ENCODE peak calls at places on chromosomes 6 and 20, in nine cellular contexts. J is breast epithelium; G is effector CD4-positive, alpha-beta T cell; D is left lung; M is NAMALWA; L is GM19239; K is WTC11; Z is osteocyte; T is SJSA1. V is an unnamed sample.

GRCh38 chr20:46635514-46636091 is 15.7 kb downstream of the SLC13A3 start:
- DNase-seq in T (no peak), L (no peak), M (peak), K (no peak), G (no peak), J (no peak), D (no peak), Z (peak), V (no peak)

GRCh38 chr6:136326038-136326561 is 36.5 kb upstream of the BCLAF1 start:
- DNase-seq in J (no peak), Z (no peak), K (no peak), M (no peak), G (no peak), T (no peak), L (no peak), D (no peak), V (no peak)

GRCh38 chr6:134584809-134585528 is 267.1 kb upstream of the SGK1 start:
- DNase-seq in T (no peak), Z (no peak), K (no peak), J (no peak), D (no peak), M (no peak), L (no peak), G (no peak), V (no peak)

GRCh38 chr20:4090756-4091331 is 75.5 kb upstream of the RNF24 start:
- DNase-seq in J (peak), G (no peak), M (no peak), K (no peak), Z (peak), L (no peak), D (no peak), T (no peak), V (no peak)

GRCh38 chr6:150150458-150150820 is 7.6 kb downstream of the PPP1R14C start:
- DNase-seq in T (no peak), D (no peak), K (no peak), Z (no peak), M (no peak), L (no peak), J (no peak), G (no peak), V (no peak)

GRCh38 chr20:62935968-62936585 is 1.9 kb upstream of the GID8 start:
- DNase-seq in Z (no peak), K (no peak), T (no peak), L (no peak), D (no peak), J (no peak), M (no peak), G (no peak), V (no peak)

GRCh38 chr20:64099880-64100565 is 7.3 kb downstream of the NPBWR2 start:
- DNase-seq in L (no peak), M (peak), G (no peak), T (no peak), J (no peak), D (no peak), Z (no peak), K (no peak), V (no peak)

GRCh38 chr20:9903048-9903651 is 64.3 kb upstream of the PAK5 start:
- DNase-seq in T (no peak), Z (no peak), L (no peak), M (peak), G (no peak), K (peak), J (no peak), D (no peak), V (peak)

GRCh38 chr6:105949939-105950582 is 136.1 kb upstream of the PRDM1 start:
- DNase-seq in M (no peak), D (no peak), Z (no peak), G (no peak), L (no peak), T (no peak), K (peak), J (no peak), V (peak)

GRCh38 chr6:26322645-26323482 is 42.1 kb upstream of the BTN3A2 start:
- DNase-seq in K (peak), M (peak), D (peak), L (no peak), T (peak), J (no peak), G (peak), Z (peak), V (peak)

GRCh38 chr6:139833592-139833991 is 459.1 kb upstream of the CITED2 start:
- DNase-seq in K (no peak), G (no peak), T (no peak), L (no peak), Z (no peak), D (no peak), M (no peak), J (no peak), V (no peak)

GRCh38 chr6:11207199-11207968 is 25.1 kb downstream of the NEDD9 start:
- DNase-seq in D (peak), J (peak), G (no peak), T (peak), M (no peak), Z (no peak), L (no peak), K (no peak), V (peak)

GRCh38 chr6:55617272-55617671 is 38.3 kb upstream of the HMGCLL1 start:
- DNase-seq in G (no peak), T (no peak), K (peak), L (no peak), Z (no peak), J (no peak), D (no peak), M (peak), V (peak)

GRCh38 chr6:143112837-143113236 is 52.1 kb downstream of the AIG1 start:
- DNase-seq in D (no peak), J (no peak), K (no peak), G (no peak), T (no peak), M (no peak), L (no peak), Z (no peak), V (no peak)

GRCh38 chr6:2725364-2725988 is 25.2 kb downstream of the MYLK4 start:
- DNase-seq in G (no peak), T (no peak), K (no peak), J (no peak), M (no peak), L (no peak), D (no peak), Z (no peak), V (no peak)

GRCh38 chr20:15482525-15482924 is 1090.7 kb downstream of the KIF16B start:
- DNase-seq in G (no peak), M (no peak), K (no peak), T (no peak), L (no peak), D (no peak), Z (no peak), J (no peak), V (peak)

V was measured in MCF 10A.